ENCODE peak calls at places on chromosomes 5 and 9, in ten cellular contexts. A is GM06990, F is GM20000, K is tibial artery, R is BE2C, I is breast epithelium, O is AG10803, C is psoas muscle, W is AG09309, N is cardiac fibroblast. S is an unnamed sample.
A peak's percentile ranks its signal among the peaks of the same experiment; 100 is the strongest.

GRCh38 chr5:52760695-52761366 is 26.9 kb upstream of the ITGA1 start:
- DNase-seq in F (no peak), O (no peak), W (no peak), A (no peak), K (no peak), N (no peak), R (no peak), I (no peak), C (no peak), S (peak; percentile 19)

GRCh38 chr9:116550728-116551436 is 136.2 kb upstream of the TRIM32 start:
- DNase-seq in I (no peak), F (no peak), O (peak; percentile 67), R (no peak), N (peak; percentile 75), K (no peak), W (no peak), C (no peak), A (no peak), S (no peak)

GRCh38 chr5:150129813-150130492 is 25.7 kb downstream of the PDGFRB start:
- DNase-seq in O (peak; percentile 70), R (peak; percentile 75), K (peak; percentile 82), I (peak; percentile 72), C (peak; percentile 86), A (peak; percentile 39), N (peak; percentile 86), W (no peak), F (peak; percentile 85), S (peak; percentile 68)

GRCh38 chr5:112436139-112436538 is 17.1 kb upstream of the EPB41L4A start:
- DNase-seq in W (no peak), I (no peak), C (no peak), F (no peak), N (no peak), A (no peak), K (no peak), R (no peak), O (no peak), S (no peak)

GRCh38 chr9:121169094-121169601 is 32.5 kb downstream of the RAB14 start:
- DNase-seq in O (peak; percentile 24), N (no peak), A (no peak), C (no peak), K (peak; percentile 40), I (no peak), F (no peak), W (no peak), R (peak; percentile 18), S (peak; percentile 25)

GRCh38 chr5:74993743-74994142 is 58.6 kb downstream of the GCNT4 start:
- DNase-seq in N (no peak), R (no peak), F (no peak), I (no peak), K (no peak), C (no peak), W (no peak), A (no peak), O (no peak), S (no peak)

GRCh38 chr5:88646866-88647265 is 236.1 kb downstream of the MEF2C start:
- DNase-seq in R (no peak), K (no peak), F (no peak), W (no peak), O (no peak), N (no peak), I (no peak), A (no peak), C (no peak), S (no peak)

GRCh38 chr5:59317772-59318205 is 575.7 kb downstream of the PDE4D start:
- DNase-seq in F (no peak), R (no peak), W (no peak), O (no peak), C (no peak), A (no peak), I (no peak), K (no peak), N (no peak), S (no peak)

GRCh38 chr9:37602817-37603216 is 10.4 kb upstream of the TOMM5 start:
- DNase-seq in N (no peak), O (no peak), C (peak; percentile 87), F (no peak), W (no peak), I (peak; percentile 83), A (no peak), R (no peak), K (no peak), S (no peak)

GRCh38 chr5:7501066-7501465 is 105.1 kb downstream of the ADCY2 start:
- DNase-seq in K (no peak), F (no peak), C (no peak), R (no peak), I (no peak), O (no peak), W (no peak), N (no peak), A (no peak), S (no peak)

GRCh38 chr5:5544094-5544663 is 121.7 kb downstream of the ICE1 start:
- DNase-seq in I (no peak), N (no peak), O (no peak), C (no peak), K (no peak), A (no peak), W (no peak), R (no peak), F (no peak), S (no peak)

GRCh38 chr5:1799110-1799601 is 481 bp downstream of the MRPL36 start:
- DNase-seq in F (peak; percentile 62), I (no peak), R (no peak), A (no peak), K (peak; percentile 20), O (peak; percentile 17), C (no peak), W (no peak), N (peak; percentile 37), S (peak; percentile 50)

GRCh38 chr5:150007050-150007449 is 6.5 kb downstream of the HMGXB3 start:
- DNase-seq in K (no peak), N (no peak), R (no peak), F (no peak), C (no peak), A (no peak), O (no peak), W (no peak), I (no peak), S (no peak)

GRCh38 chr5:91269198-91269597 is 113.9 kb downstream of the ARRDC3 start:
- DNase-seq in W (no peak), N (no peak), A (no peak), F (no peak), O (no peak), K (no peak), I (no peak), C (no peak), R (no peak), S (peak; percentile 59)

GRCh38 chr5:91264311-91265051 is 118.6 kb downstream of the ARRDC3 start:
- DNase-seq in F (no peak), R (no peak), W (no peak), A (no peak), C (no peak), K (no peak), O (no peak), I (no peak), N (no peak), S (no peak)

GRCh38 chr5:91263898-91264297 is 119.2 kb downstream of the ARRDC3 start:
- DNase-seq in C (no peak), W (no peak), A (no peak), K (no peak), N (no peak), I (no peak), R (no peak), F (no peak), O (no peak), S (no peak)

GRCh38 chr5:91271999-91272398 is 111.1 kb downstream of the ARRDC3 start:
- DNase-seq in R (no peak), C (no peak), W (no peak), O (no peak), I (no peak), F (peak; percentile 33), A (peak; percentile 67), K (no peak), N (no peak), S (no peak)

DNA sequence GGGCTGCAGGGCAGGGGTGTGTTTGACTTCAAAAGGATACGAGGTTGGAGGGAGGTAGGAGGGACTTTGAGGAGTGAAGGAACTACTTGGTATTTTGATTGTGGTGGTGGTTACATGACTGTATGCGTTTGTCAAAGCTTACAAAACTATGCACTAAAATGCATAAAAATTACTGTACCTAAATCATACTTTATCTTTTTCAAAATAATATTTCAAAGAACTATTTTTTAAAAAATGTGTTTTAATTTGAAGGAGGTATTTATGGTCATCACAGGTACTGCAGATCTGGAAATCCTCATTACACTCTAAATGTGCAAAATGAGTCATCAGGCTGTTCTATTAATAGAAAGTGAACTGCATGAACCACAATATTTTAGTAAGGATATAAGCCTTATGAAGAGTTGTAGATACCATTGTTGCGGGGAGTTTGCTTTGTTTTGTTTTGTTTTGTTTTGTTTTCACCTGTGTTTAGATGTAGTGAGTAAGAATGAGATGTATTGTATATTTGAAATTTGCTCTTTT is 116.9 kb downstream of the ARRDC3 start:
- DNase-seq in I (no peak), A (peak; percentile 26), W (peak; percentile 16), F (peak; percentile 25), C (no peak), O (peak; percentile 47), N (peak; percentile 69), R (no peak), K (no peak), S (no peak)
- TF ChIP-seq CTCF in I (no peak), A (no peak), W (no peak), F (no peak), C (peak; percentile 37), O (peak; percentile 25), N (no peak), R (no peak), K (no peak), S (peak; percentile 55)

GRCh38 chr9:34957492-34958410 is at the start of gene PHF24:
- DNase-seq in N (no peak), I (no peak), K (no peak), F (peak; percentile 55), R (peak; percentile 30), W (no peak), O (peak; percentile 3), C (peak; percentile 40), A (no peak), S (peak; percentile 32)
- TF ChIP-seq CTCF in N (no peak), I (no peak), K (no peak), F (no peak), R (no peak), W (no peak), O (no peak), C (no peak), A (no peak), S (no peak)

DNA sequence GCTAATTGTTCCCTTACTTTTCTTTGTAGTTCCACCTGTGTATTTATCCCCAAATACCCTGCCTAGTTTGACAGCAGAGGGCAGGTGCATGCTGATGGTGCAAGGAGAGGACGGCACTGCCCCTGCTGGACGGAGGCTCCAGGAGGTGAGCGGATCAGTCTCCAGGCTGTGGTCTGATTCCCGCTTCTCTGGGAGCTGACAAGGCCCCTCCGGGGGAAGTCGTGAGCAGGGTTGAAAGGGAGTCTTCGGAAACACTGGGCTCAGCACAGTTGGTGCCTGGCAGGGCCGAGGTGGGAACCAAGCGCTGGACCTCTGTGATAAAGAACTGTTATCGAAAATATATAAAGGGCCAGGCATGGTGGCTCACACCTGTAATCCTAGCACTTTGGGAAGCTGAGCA is 52.9 kb downstream of the RASGEF1C start:
- DNase-seq in R (no peak), N (no peak), K (no peak), F (no peak), O (no peak), A (no peak), C (no peak), W (no peak), I (peak; percentile 25), S (no peak)
- TF ChIP-seq CTCF in R (peak; percentile 8), N (no peak), K (no peak), F (no peak), O (no peak), A (no peak), C (no peak), W (no peak), I (no peak), S (no peak)

GRCh38 chr9:72843525-72844439 is 109.1 kb downstream of the ALDH1A1 start:
- DNase-seq in I (no peak), W (no peak), R (no peak), C (no peak), F (no peak), O (no peak), K (no peak), A (no peak), N (no peak), S (no peak)
- TF ChIP-seq CTCF in I (no peak), W (no peak), R (no peak), C (no peak), F (no peak), O (peak; percentile 3), K (no peak), A (peak; percentile 16), N (peak; percentile 6), S (no peak)

S was measured in activated CD8-positive, alpha-beta T cell treated with anti-CD3 and anti-CD28 coated beads for 36 hours.